ENCODE peak calls at places on chromosomes 11 and 22, in four cellular contexts. A is GM12892, Z is DMS53, D is kidney glomerular epithelial cell. L is an unnamed sample.

GRCh38 chr22:17172172-17172833 is 13.2 kb upstream of the HDHD5 start:
- DNase-seq in D (no peak), Z (peak), A (no peak), L (no peak)

GRCh38 chr22:50015451-50016307 is 3.1 kb upstream of the IL17REL start:
- DNase-seq in Z (no peak), D (no peak), A (peak), L (no peak)

GRCh38 chr22:19941365-19942070 is at the start of the genes COMT and TXNRD2:
- DNase-seq in Z (peak), A (peak), D (peak), L (peak)

GRCh38 chr22:31926969-31927368 is 17.4 kb upstream of the YWHAH start:
- DNase-seq in D (no peak), Z (no peak), A (no peak), L (no peak)

GRCh38 chr11:75337195-75337654 is 14.2 kb downstream of the ARRB1 start:
- DNase-seq in A (no peak), Z (no peak), D (peak), L (peak)

GRCh38 chr11:60710482-60710881 is 11.1 kb downstream of the MS4A8 start:
- DNase-seq in Z (peak), D (no peak), A (no peak), L (no peak)

GRCh38 chr22:25025586-25025985 is 73.1 kb downstream of the KIAA1671 start:
- DNase-seq in Z (no peak), A (no peak), D (no peak), L (no peak)

GRCh38 chr22:49845666-49846459 is 7.8 kb upstream of the ZBED4 start:
- DNase-seq in A (no peak), D (no peak), Z (no peak), L (no peak)

GRCh38 chr22:50061824-50062355 is 3.8 kb upstream of the TTLL8 start:
- DNase-seq in Z (no peak), D (no peak), A (no peak), L (no peak)

GRCh38 chr11:107623183-107623582 is 32.2 kb downstream of the ELMOD1 start:
- DNase-seq in A (no peak), Z (no peak), D (no peak), L (no peak)

GRCh38 chr22:35835267-35835997 is 117.8 kb downstream of the APOL5 start:
- DNase-seq in A (no peak), D (no peak), Z (no peak), L (no peak)

GRCh38 chr22:20211409-20211996 is 56.6 kb downstream of the RTN4R start:
- DNase-seq in A (no peak), D (no peak), Z (no peak), L (no peak)

GRCh38 chr22:38449776-38450175 is 5.2 kb downstream of the KCNJ4 start:
- DNase-seq in Z (peak), A (no peak), D (no peak), L (no peak)

GRCh38 chr11:43853766-43854165 is 26.9 kb upstream of the ALKBH3 start:
- DNase-seq in A (no peak), D (no peak), Z (no peak), L (no peak)

GRCh38 chr11:131691558-131692041 is 321.2 kb downstream of the NTM start:
- DNase-seq in D (peak), A (no peak), Z (peak), L (no peak)

GRCh38 chr22:37818397-37819099 is 4.6 kb upstream of the GALR3 start:
- DNase-seq in A (peak), Z (peak), D (no peak), L (no peak)

GRCh38 chr11:102237096-102237735 is 80.1 kb upstream of the BIRC3 start:
- DNase-seq in D (no peak), Z (no peak), A (no peak), L (peak)

GRCh38 chr22:19291218-19291579 is 320 bp downstream of the CLTCL1 start:
- DNase-seq in Z (peak), D (no peak), A (no peak), L (peak)

GRCh38 chr11:62069961-62070919 is 53.6 kb upstream of the INCENP start:
- DNase-seq in A (no peak), D (no peak), Z (no peak), L (no peak)

GRCh38 chr11:68643576-68643975 is 40.8 kb upstream of the GAL start:
- DNase-seq in A (no peak), D (peak), Z (peak), L (no peak)

L was measured in NB4.